ENCODE peak calls at places on chromosomes 13 and 19, in nine cellular contexts. S, Q, Y, O, M, K, G, B and F are unnamed samples.

GRCh38 chr13:35260316-35260715 is 216.2 kb downstream of the MAB21L1 start:
- DNase-seq in B (no peak), S (no peak), Q (no peak), K (no peak), M (no peak), Y (no peak), G (no peak), O (no peak), F (no peak)

GRCh38 chr13:64446372-64446771 is 2783.8 kb downstream of the PCDH9 start:
- DNase-seq in K (no peak), G (no peak), M (no peak), Q (no peak), O (no peak), B (peak; percentile 68), S (peak; percentile 35), Y (no peak), F (no peak)

GRCh38 chr19:10863107-10863700 is 8.1 kb upstream of the CARM1 start:
- DNase-seq in O (no peak), Q (peak; percentile 46), S (peak; percentile 64), K (no peak), Y (no peak), M (no peak), B (no peak), G (peak; percentile 56), F (no peak)

GRCh38 chr19:33194884-33195710 is 967 bp downstream of the LRP3 start:
- DNase-seq in O (no peak), G (peak; percentile 16), K (no peak), Y (no peak), Q (peak; percentile 81), B (peak; percentile 40), S (peak; percentile 60), M (no peak), F (no peak)

GRCh38 chr13:26221721-26222522 is at the start of gene RNF6:
- DNase-seq in S (peak; percentile 99), K (peak; percentile 99), B (peak; percentile 89), Y (peak; percentile 95), O (peak; percentile 83), M (peak; percentile 75), G (peak; percentile 99), Q (peak; percentile 89), F (peak; percentile 99)

GRCh38 chr13:96020155-96020575 is 33.0 kb downstream of the UGGT2 start:
- DNase-seq in M (no peak), S (peak; percentile 82), Q (no peak), G (peak; percentile 79), K (peak; percentile 79), O (peak; percentile 2), B (peak; percentile 62), Y (no peak), F (peak; percentile 88)

GRCh38 chr19:4103073-4103418 is 20.9 kb downstream of the MAP2K2 start:
- DNase-seq in M (no peak), G (no peak), K (no peak), Y (no peak), O (no peak), Q (no peak), S (peak; percentile 41), B (no peak), F (no peak)

GRCh38 chr13:41137951-41138350 is 5.3 kb upstream of the KBTBD6 start:
- DNase-seq in Y (no peak), O (no peak), K (no peak), G (peak; percentile 56), M (no peak), S (peak; percentile 43), Q (no peak), B (no peak), F (no peak)

GRCh38 chr13:50650936-50651638 is 192.4 kb downstream of the DLEU7 start:
- DNase-seq in Y (no peak), O (no peak), S (peak; percentile 47), B (no peak), M (no peak), K (no peak), G (peak; percentile 24), Q (no peak), F (no peak)

GRCh38 chr13:22980936-22981335 is 199.8 kb upstream of the SGCG start:
- DNase-seq in Y (no peak), B (no peak), G (no peak), S (no peak), Q (no peak), M (no peak), K (no peak), O (no peak), F (no peak)